ENCODE peak calls at places on chromosomes 5 and 9, in six cellular contexts. N, H, T, Y, K and W are unnamed samples.

GRCh38 chr5:139137703-139138102 is 60.5 kb downstream of the SIL1 start:
- DNase-seq in N (no peak), H (no peak), T (peak), Y (no peak), K (no peak), W (peak)

GRCh38 chr9:114072181-114073140 is 5.6 kb downstream of the AMBP start:
- DNase-seq in N (no peak), H (no peak), T (peak), Y (no peak), K (no peak), W (no peak)

GRCh38 chr5:150184990-150185952 is 4.6 kb upstream of the SLC6A7 start:
- DNase-seq in N (no peak), H (no peak), T (no peak), Y (no peak), K (no peak), W (no peak)

GRCh38 chr9:113444736-113445135 is 18.8 kb upstream of the RGS3 start:
- DNase-seq in N (no peak), H (no peak), T (no peak), Y (no peak), K (no peak), W (no peak)

GRCh38 chr9:126419475-126419874 is 92.8 kb downstream of the MVB12B start:
- DNase-seq in N (no peak), H (no peak), T (no peak), Y (no peak), K (no peak), W (peak)

GRCh38 chr5:154829589-154830218 is 20.7 kb downstream of the FAXDC2 start:
- DNase-seq in N (peak), H (peak), T (peak), Y (no peak), K (no peak), W (peak)

GRCh38 chr5:109105631-109106267 is 304.0 kb downstream of the PJA2 start:
- DNase-seq in N (no peak), H (no peak), T (peak), Y (no peak), K (no peak), W (no peak)

GRCh38 chr5:10610058-10610457 is 46.2 kb downstream of the ANKRD33B start:
- DNase-seq in N (no peak), H (no peak), T (no peak), Y (no peak), K (no peak), W (no peak)

GRCh38 chr5:63401434-63402046 is 560.7 kb downstream of the HTR1A start:
- DNase-seq in N (peak), H (peak), T (peak), Y (no peak), K (no peak), W (peak)

GRCh38 chr9:92728831-92729734 is 35.5 kb downstream of the BICD2 start:
- DNase-seq in N (no peak), H (no peak), T (no peak), Y (no peak), K (no peak), W (no peak)

GRCh38 chr9:38284768-38285080 is 107.8 kb upstream of the ALDH1B1 start:
- DNase-seq in N (no peak), H (no peak), T (no peak), Y (no peak), K (no peak), W (no peak)

GRCh38 chr5:52859619-52860018 is 71.9 kb downstream of the ITGA1 start:
- DNase-seq in N (no peak), H (no peak), T (peak), Y (no peak), K (no peak), W (no peak)

GRCh38 chr9:137454506-137455360 is 4.4 kb downstream of the NSMF start:
- DNase-seq in N (no peak), H (no peak), T (peak), Y (peak), K (no peak), W (no peak)

GRCh38 chr9:127568618-127568970 is 43.5 kb upstream of the STXBP1 start:
- DNase-seq in N (no peak), H (no peak), T (no peak), Y (no peak), K (no peak), W (no peak)

GRCh38 chr9:2241461-2241874 is 226.3 kb downstream of the SMARCA2 start:
- DNase-seq in N (no peak), H (no peak), T (peak), Y (no peak), K (no peak), W (peak)

GRCh38 chr9:113712053-113712452 is 164.1 kb upstream of the ZNF618 start:
- DNase-seq in N (peak), H (no peak), T (peak), Y (no peak), K (no peak), W (no peak)

GRCh38 chr5:154494036-154494435 is 16.0 kb upstream of the HAND1 start:
- DNase-seq in N (no peak), H (no peak), T (no peak), Y (no peak), K (no peak), W (no peak)

GRCh38 chr9:114505187-114506081 is at the start of gene WHRN:
- DNase-seq in N (peak), H (peak), T (peak), Y (peak), K (peak), W (peak)

GRCh38 chr5:998975-999501 is 9.6 kb upstream of the NKD2 start:
- DNase-seq in N (no peak), H (no peak), T (no peak), Y (no peak), K (no peak), W (no peak)

GRCh38 chr9:79164396-79164795 is 407.4 kb upstream of the TLE4 start:
- DNase-seq in N (no peak), H (no peak), T (peak), Y (no peak), K (no peak), W (no peak)

GRCh38 chr5:59760798-59761348 is 132.7 kb downstream of the PDE4D start:
- DNase-seq in N (no peak), H (peak), T (peak), Y (no peak), K (no peak), W (no peak)

GRCh38 chr9:18473551-18474279 is at the start of gene ADAMTSL1:
- DNase-seq in N (no peak), H (no peak), T (peak), Y (no peak), K (no peak), W (no peak)